ENCODE peak calls at places on chromosomes 4 and X, in ten cellular contexts. One of them, this sample, is unnamed.

GRCh38 chrX:116436358-116436816 is at the start of gene SLC6A14:
- DNase-seq in AG09309: no peak
- DNase-seq in WERI-Rb-1: no peak
- DNase-seq in GM06990: no peak
- DNase-seq in astrocyte of the spinal cord: no peak
- DNase-seq in cardiac muscle cell: no peak
- DNase-seq in sigmoid colon: no peak
- DNase-seq in IMR-90: no peak
- DNase-seq in bronchial epithelial cell: peak
- DNase-seq in fibroblast of pulmonary artery: no peak
- DNase-seq in this sample: no peak

GRCh38 chr4:165606465-165607205 is 227.8 kb downstream of the CPE start:
- DNase-seq in AG09309: no peak
- DNase-seq in WERI-Rb-1: no peak
- DNase-seq in GM06990: no peak
- DNase-seq in astrocyte of the spinal cord: no peak
- DNase-seq in cardiac muscle cell: no peak
- DNase-seq in sigmoid colon: no peak
- DNase-seq in IMR-90: no peak
- DNase-seq in bronchial epithelial cell: no peak
- DNase-seq in fibroblast of pulmonary artery: no peak
- DNase-seq in this sample: no peak

GRCh38 chr4:105352826-105353225 is 121.0 kb downstream of the PPA2 start:
- DNase-seq in AG09309: no peak
- DNase-seq in WERI-Rb-1: no peak
- DNase-seq in GM06990: peak
- DNase-seq in astrocyte of the spinal cord: peak
- DNase-seq in cardiac muscle cell: no peak
- DNase-seq in sigmoid colon: no peak
- DNase-seq in IMR-90: peak
- DNase-seq in bronchial epithelial cell: peak
- DNase-seq in fibroblast of pulmonary artery: peak
- DNase-seq in this sample: peak

GRCh38 chr4:180610317-180610716 is 1632.9 kb upstream of the TENM3 start:
- DNase-seq in AG09309: no peak
- DNase-seq in WERI-Rb-1: no peak
- DNase-seq in GM06990: no peak
- DNase-seq in astrocyte of the spinal cord: peak
- DNase-seq in cardiac muscle cell: no peak
- DNase-seq in sigmoid colon: no peak
- DNase-seq in IMR-90: peak
- DNase-seq in bronchial epithelial cell: peak
- DNase-seq in fibroblast of pulmonary artery: no peak
- DNase-seq in this sample: no peak

GRCh38 chrX:123184199-123184857 is at the start of gene GRIA3:
- DNase-seq in AG09309: peak
- DNase-seq in WERI-Rb-1: peak
- DNase-seq in GM06990: peak
- DNase-seq in astrocyte of the spinal cord: peak
- DNase-seq in cardiac muscle cell: no peak
- DNase-seq in sigmoid colon: no peak
- DNase-seq in IMR-90: no peak
- DNase-seq in bronchial epithelial cell: peak
- DNase-seq in fibroblast of pulmonary artery: no peak
- DNase-seq in this sample: no peak

GRCh38 chr4:163256680-163257343 is 75.6 kb downstream of the NPY1R start:
- DNase-seq in AG09309: no peak
- DNase-seq in WERI-Rb-1: no peak
- DNase-seq in GM06990: no peak
- DNase-seq in astrocyte of the spinal cord: no peak
- DNase-seq in cardiac muscle cell: no peak
- DNase-seq in sigmoid colon: no peak
- DNase-seq in IMR-90: no peak
- DNase-seq in bronchial epithelial cell: no peak
- DNase-seq in fibroblast of pulmonary artery: no peak
- DNase-seq in this sample: no peak

GRCh38 chr4:44447563-44448504 is 775 bp downstream of the KCTD8 start:
- DNase-seq in AG09309: no peak
- DNase-seq in WERI-Rb-1: peak
- DNase-seq in GM06990: peak
- DNase-seq in astrocyte of the spinal cord: peak
- DNase-seq in cardiac muscle cell: peak
- DNase-seq in sigmoid colon: peak
- DNase-seq in IMR-90: no peak
- DNase-seq in bronchial epithelial cell: no peak
- DNase-seq in fibroblast of pulmonary artery: peak
- DNase-seq in this sample: peak

GRCh38 chrX:148854351-148854750 is 353.9 kb downstream of the AFF2 start:
- DNase-seq in AG09309: no peak
- DNase-seq in WERI-Rb-1: no peak
- DNase-seq in GM06990: no peak
- DNase-seq in astrocyte of the spinal cord: peak
- DNase-seq in cardiac muscle cell: no peak
- DNase-seq in sigmoid colon: no peak
- DNase-seq in IMR-90: no peak
- DNase-seq in bronchial epithelial cell: no peak
- DNase-seq in fibroblast of pulmonary artery: no peak
- DNase-seq in this sample: no peak

GRCh38 chrX:40504801-40505605 is 75.8 kb upstream of the ATP6AP2 start:
- DNase-seq in AG09309: peak
- DNase-seq in WERI-Rb-1: no peak
- DNase-seq in GM06990: no peak
- DNase-seq in astrocyte of the spinal cord: peak
- DNase-seq in cardiac muscle cell: no peak
- DNase-seq in sigmoid colon: no peak
- DNase-seq in IMR-90: peak
- DNase-seq in bronchial epithelial cell: no peak
- DNase-seq in fibroblast of pulmonary artery: peak
- DNase-seq in this sample: no peak

GRCh38 chr4:87390931-87391782 is at the start of gene HSD17B11:
- DNase-seq in AG09309: peak
- DNase-seq in WERI-Rb-1: peak
- DNase-seq in GM06990: peak
- DNase-seq in astrocyte of the spinal cord: peak
- DNase-seq in cardiac muscle cell: peak
- DNase-seq in sigmoid colon: peak
- DNase-seq in IMR-90: peak
- DNase-seq in bronchial epithelial cell: peak
- DNase-seq in fibroblast of pulmonary artery: peak
- DNase-seq in this sample: peak

GRCh38 chrX:53481093-53481492 is 46.9 kb upstream of the HSD17B10 start:
- DNase-seq in AG09309: no peak
- DNase-seq in WERI-Rb-1: peak
- DNase-seq in GM06990: no peak
- DNase-seq in astrocyte of the spinal cord: no peak
- DNase-seq in cardiac muscle cell: no peak
- DNase-seq in sigmoid colon: no peak
- DNase-seq in IMR-90: no peak
- DNase-seq in bronchial epithelial cell: no peak
- DNase-seq in fibroblast of pulmonary artery: no peak
- DNase-seq in this sample: no peak

GRCh38 chr4:140078366-140078765 is 75.6 kb downstream of the MAML3 start:
- DNase-seq in AG09309: no peak
- DNase-seq in WERI-Rb-1: peak
- DNase-seq in GM06990: no peak
- DNase-seq in astrocyte of the spinal cord: peak
- DNase-seq in cardiac muscle cell: peak
- DNase-seq in sigmoid colon: no peak
- DNase-seq in IMR-90: peak
- DNase-seq in bronchial epithelial cell: no peak
- DNase-seq in fibroblast of pulmonary artery: no peak
- DNase-seq in this sample: no peak

GRCh38 chr4:112916868-112917267 is 132.6 kb upstream of the ANK2 start:
- DNase-seq in AG09309: no peak
- DNase-seq in WERI-Rb-1: no peak
- DNase-seq in GM06990: no peak
- DNase-seq in astrocyte of the spinal cord: peak
- DNase-seq in cardiac muscle cell: no peak
- DNase-seq in sigmoid colon: no peak
- DNase-seq in IMR-90: peak
- DNase-seq in bronchial epithelial cell: peak
- DNase-seq in fibroblast of pulmonary artery: peak
- DNase-seq in this sample: no peak

GRCh38 chrX:36218801-36219200 is 299.3 kb downstream of the CFAP47 start:
- DNase-seq in AG09309: no peak
- DNase-seq in WERI-Rb-1: no peak
- DNase-seq in GM06990: no peak
- DNase-seq in astrocyte of the spinal cord: no peak
- DNase-seq in cardiac muscle cell: no peak
- DNase-seq in sigmoid colon: no peak
- DNase-seq in IMR-90: no peak
- DNase-seq in bronchial epithelial cell: no peak
- DNase-seq in fibroblast of pulmonary artery: no peak
- DNase-seq in this sample: no peak

GRCh38 chr4:154822775-154823174 is 41.7 kb downstream of the RBM46 start:
- DNase-seq in AG09309: peak
- DNase-seq in WERI-Rb-1: no peak
- DNase-seq in GM06990: no peak
- DNase-seq in astrocyte of the spinal cord: peak
- DNase-seq in cardiac muscle cell: no peak
- DNase-seq in sigmoid colon: no peak
- DNase-seq in IMR-90: peak
- DNase-seq in bronchial epithelial cell: peak
- DNase-seq in fibroblast of pulmonary artery: peak
- DNase-seq in this sample: no peak

GRCh38 chrX:96684339-96685204 is at the start of gene DIAPH2:
- DNase-seq in AG09309: peak
- DNase-seq in WERI-Rb-1: peak
- DNase-seq in GM06990: peak
- DNase-seq in astrocyte of the spinal cord: peak
- DNase-seq in cardiac muscle cell: peak
- DNase-seq in sigmoid colon: peak
- DNase-seq in IMR-90: peak
- DNase-seq in bronchial epithelial cell: peak
- DNase-seq in fibroblast of pulmonary artery: peak
- DNase-seq in this sample: peak
- TF ChIP-seq CTCF in AG09309: no peak
- TF ChIP-seq CTCF in WERI-Rb-1: peak
- TF ChIP-seq CTCF in GM06990: no peak
- TF ChIP-seq CTCF in astrocyte of the spinal cord: no peak
- TF ChIP-seq CTCF in cardiac muscle cell: peak
- TF ChIP-seq CTCF in sigmoid colon: no peak
- TF ChIP-seq CTCF in IMR-90: no peak
- TF ChIP-seq CTCF in bronchial epithelial cell: peak
- TF ChIP-seq CTCF in fibroblast of pulmonary artery: peak
- TF ChIP-seq CTCF in this sample: no peak

DNA sequence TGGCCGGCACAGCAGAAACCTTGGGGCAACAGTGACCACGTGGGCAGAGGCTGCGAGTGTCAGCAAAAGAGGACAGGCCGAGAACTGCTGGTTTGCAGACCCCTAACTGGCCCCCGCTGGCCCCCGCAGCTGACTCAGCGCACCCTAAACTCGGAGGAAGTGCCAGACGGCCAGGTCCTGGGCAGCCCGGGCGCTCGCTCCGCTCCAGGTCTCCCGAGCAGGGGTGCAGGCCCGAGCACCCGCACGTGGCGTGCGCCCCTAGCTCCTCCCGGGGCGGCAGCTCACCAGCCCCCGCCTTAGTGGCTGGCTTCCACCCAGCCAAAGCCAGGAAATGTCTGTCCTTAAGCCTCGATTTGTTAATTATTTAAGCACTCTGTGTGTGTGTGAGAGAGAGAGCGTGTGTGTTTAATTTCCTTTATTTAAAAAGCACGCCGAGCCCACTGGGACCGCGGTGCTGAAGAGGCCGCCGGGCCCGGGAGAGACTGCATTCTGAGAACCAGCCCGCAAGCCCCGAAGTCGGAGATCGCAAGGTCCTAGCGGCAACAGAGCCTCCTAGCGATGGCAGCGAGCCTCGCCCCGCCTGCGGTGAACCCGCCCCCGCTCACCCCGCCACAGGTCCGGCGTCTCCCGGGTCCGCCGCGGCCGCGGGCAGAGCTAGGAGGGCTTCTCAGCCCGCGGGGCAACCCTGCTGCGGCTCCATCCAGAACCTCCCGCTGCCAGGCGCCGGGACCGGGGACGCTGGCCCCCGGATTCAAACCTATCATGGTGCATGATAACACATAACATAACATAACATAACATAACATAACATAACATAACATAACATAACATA is 45.9 kb upstream of the CDKN2AIP start:
- DNase-seq in AG09309: no peak
- DNase-seq in WERI-Rb-1: peak
- DNase-seq in GM06990: peak
- DNase-seq in astrocyte of the spinal cord: peak
- DNase-seq in cardiac muscle cell: peak
- DNase-seq in sigmoid colon: peak
- DNase-seq in IMR-90: peak
- DNase-seq in bronchial epithelial cell: peak
- DNase-seq in fibroblast of pulmonary artery: peak
- DNase-seq in this sample: peak
- TF ChIP-seq CTCF in AG09309: peak
- TF ChIP-seq CTCF in WERI-Rb-1: peak
- TF ChIP-seq CTCF in GM06990: peak
- TF ChIP-seq CTCF in astrocyte of the spinal cord: peak
- TF ChIP-seq CTCF in cardiac muscle cell: peak
- TF ChIP-seq CTCF in sigmoid colon: no peak
- TF ChIP-seq CTCF in IMR-90: peak
- TF ChIP-seq CTCF in bronchial epithelial cell: peak
- TF ChIP-seq CTCF in fibroblast of pulmonary artery: peak
- TF ChIP-seq CTCF in this sample: peak

GRCh38 chr4:128835498-128836222 is 26.2 kb downstream of the JADE1 start:
- DNase-seq in AG09309: no peak
- DNase-seq in WERI-Rb-1: no peak
- DNase-seq in GM06990: no peak
- DNase-seq in astrocyte of the spinal cord: no peak
- DNase-seq in cardiac muscle cell: no peak
- DNase-seq in sigmoid colon: peak
- DNase-seq in IMR-90: no peak
- DNase-seq in bronchial epithelial cell: no peak
- DNase-seq in fibroblast of pulmonary artery: peak
- DNase-seq in this sample: no peak
- TF ChIP-seq CTCF in AG09309: no peak
- TF ChIP-seq CTCF in WERI-Rb-1: no peak
- TF ChIP-seq CTCF in GM06990: no peak
- TF ChIP-seq CTCF in astrocyte of the spinal cord: no peak
- TF ChIP-seq CTCF in cardiac muscle cell: no peak
- TF ChIP-seq CTCF in sigmoid colon: no peak
- TF ChIP-seq CTCF in IMR-90: no peak
- TF ChIP-seq CTCF in bronchial epithelial cell: no peak
- TF ChIP-seq CTCF in fibroblast of pulmonary artery: no peak
- TF ChIP-seq CTCF in this sample: no peak

GRCh38 chrX:10722804-10723364 is 102.5 kb upstream of the MID1 start:
- DNase-seq in AG09309: peak
- DNase-seq in WERI-Rb-1: peak
- DNase-seq in GM06990: no peak
- DNase-seq in astrocyte of the spinal cord: peak
- DNase-seq in cardiac muscle cell: peak
- DNase-seq in sigmoid colon: peak
- DNase-seq in IMR-90: peak
- DNase-seq in bronchial epithelial cell: peak
- DNase-seq in fibroblast of pulmonary artery: peak
- DNase-seq in this sample: peak

GRCh38 chrX:10729000-10729399 is 108.6 kb upstream of the MID1 start:
- DNase-seq in AG09309: no peak
- DNase-seq in WERI-Rb-1: no peak
- DNase-seq in GM06990: no peak
- DNase-seq in astrocyte of the spinal cord: no peak
- DNase-seq in cardiac muscle cell: peak
- DNase-seq in sigmoid colon: no peak
- DNase-seq in IMR-90: no peak
- DNase-seq in bronchial epithelial cell: no peak
- DNase-seq in fibroblast of pulmonary artery: no peak
- DNase-seq in this sample: no peak

GRCh38 chrX:10726647-10727046 is 106.3 kb upstream of the MID1 start:
- DNase-seq in AG09309: peak
- DNase-seq in WERI-Rb-1: no peak
- DNase-seq in GM06990: no peak
- DNase-seq in astrocyte of the spinal cord: peak
- DNase-seq in cardiac muscle cell: no peak
- DNase-seq in sigmoid colon: no peak
- DNase-seq in IMR-90: peak
- DNase-seq in bronchial epithelial cell: no peak
- DNase-seq in fibroblast of pulmonary artery: peak
- DNase-seq in this sample: no peak

GRCh38 chrX:10725071-10725470 is 104.7 kb upstream of the MID1 start:
- DNase-seq in AG09309: no peak
- DNase-seq in WERI-Rb-1: no peak
- DNase-seq in GM06990: no peak
- DNase-seq in astrocyte of the spinal cord: no peak
- DNase-seq in cardiac muscle cell: no peak
- DNase-seq in sigmoid colon: no peak
- DNase-seq in IMR-90: peak
- DNase-seq in bronchial epithelial cell: no peak
- DNase-seq in fibroblast of pulmonary artery: no peak
- DNase-seq in this sample: peak
- TF ChIP-seq CTCF in AG09309: no peak
- TF ChIP-seq CTCF in WERI-Rb-1: peak
- TF ChIP-seq CTCF in GM06990: peak
- TF ChIP-seq CTCF in astrocyte of the spinal cord: peak
- TF ChIP-seq CTCF in cardiac muscle cell: peak
- TF ChIP-seq CTCF in sigmoid colon: no peak
- TF ChIP-seq CTCF in IMR-90: peak
- TF ChIP-seq CTCF in bronchial epithelial cell: peak
- TF ChIP-seq CTCF in fibroblast of pulmonary artery: peak
- TF ChIP-seq CTCF in this sample: peak

This sample was measured in GM13977.